ENCODE peak calls at places on chromosomes 6 and 20, in four cellular contexts. One of them, this sample, is unnamed.
A peak's percentile ranks its signal among the peaks of the same experiment; 100 is the strongest.

GRCh38 chr20:35837577-35838195 is 65.9 kb downstream of the PHF20 start:
- DNase-seq in stomach: no peak
- DNase-seq in HCT116: no peak
- DNase-seq in body of pancreas: no peak
- DNase-seq in this sample: no peak

GRCh38 chr6:4788953-4789584 is 12.9 kb downstream of the CDYL start:
- DNase-seq in body of pancreas: no peak
- DNase-seq in HCT116: no peak
- DNase-seq in stomach: no peak
- DNase-seq in this sample: no peak

GRCh38 chr6:36082318-36082717 is 48.0 kb upstream of the MAPK13 start:
- DNase-seq in stomach: no peak
- DNase-seq in body of pancreas: no peak
- DNase-seq in HCT116: no peak
- DNase-seq in this sample: no peak

GRCh38 chr20:63116412-63117106 is 99.4 kb downstream of the YTHDF1 start:
- DNase-seq in stomach: no peak
- DNase-seq in HCT116: no peak
- DNase-seq in body of pancreas: no peak
- DNase-seq in this sample: no peak

GRCh38 chr20:32495217-32495565 is 89.9 kb downstream of the NOL4L start:
- DNase-seq in stomach: no peak
- DNase-seq in body of pancreas: no peak
- DNase-seq in HCT116: no peak
- DNase-seq in this sample: no peak

GRCh38 chr20:62928246-62928939 is 2.1 kb upstream of the DIDO1 start:
- DNase-seq in body of pancreas: no peak
- DNase-seq in HCT116: no peak
- DNase-seq in stomach: no peak
- DNase-seq in this sample: no peak

GRCh38 chr20:31578448-31579138 is 26.5 kb upstream of the ID1 start:
- DNase-seq in stomach: no peak
- DNase-seq in HCT116: no peak
- DNase-seq in body of pancreas: no peak
- DNase-seq in this sample: no peak

GRCh38 chr6:43636312-43636667 is 650 bp downstream of the MAD2L1BP start:
- DNase-seq in stomach: no peak
- DNase-seq in HCT116: no peak
- DNase-seq in body of pancreas: no peak
- DNase-seq in this sample: no peak

GRCh38 chr6:136226027-136226673 is 24.0 kb downstream of the MTFR2 start:
- DNase-seq in stomach: peak; percentile 69
- DNase-seq in body of pancreas: peak; percentile 65
- DNase-seq in HCT116: peak; percentile 36
- DNase-seq in this sample: peak; percentile 61

GRCh38 chr6:113859349-113860164 is 2.4 kb downstream of the MARCKS start:
- DNase-seq in HCT116: no peak
- DNase-seq in body of pancreas: peak; percentile 37
- DNase-seq in stomach: peak; percentile 52
- DNase-seq in this sample: peak; percentile 57

GRCh38 chr6:13760948-13761347 is 49.3 kb upstream of the RANBP9 start:
- DNase-seq in body of pancreas: no peak
- DNase-seq in HCT116: no peak
- DNase-seq in stomach: no peak
- DNase-seq in this sample: no peak
- H3K27ac ChIP-seq in body of pancreas: no peak overlapping the region
- H3K27ac ChIP-seq in HCT116: no peak overlapping the region
- H3K27ac ChIP-seq in stomach: peak overlapping the region; percentile 41
- H3K27ac ChIP-seq in this sample: no peak overlapping the region

GRCh38 chr6:128138694-128139093 is 237.8 kb upstream of the THEMIS start:
- DNase-seq in body of pancreas: no peak
- DNase-seq in stomach: no peak
- DNase-seq in HCT116: no peak
- DNase-seq in this sample: no peak
- H3K27ac ChIP-seq in body of pancreas: no peak overlapping the region
- H3K27ac ChIP-seq in stomach: no peak overlapping the region
- H3K27ac ChIP-seq in HCT116: no peak overlapping the region
- H3K27ac ChIP-seq in this sample: no peak overlapping the region

GRCh38 chr6:3325210-3325609 is 66.5 kb downstream of the PSMG4 start:
- DNase-seq in stomach: no peak
- DNase-seq in body of pancreas: no peak
- DNase-seq in HCT116: no peak
- DNase-seq in this sample: peak; percentile 65

GRCh38 chr6:3326179-3326971 is 67.6 kb downstream of the PSMG4 start:
- DNase-seq in HCT116: no peak
- DNase-seq in stomach: peak; percentile 13
- DNase-seq in body of pancreas: no peak
- DNase-seq in this sample: no peak

GRCh38 chr6:3323696-3324261 is 65.0 kb downstream of the PSMG4 start:
- DNase-seq in body of pancreas: no peak
- DNase-seq in stomach: no peak
- DNase-seq in HCT116: no peak
- DNase-seq in this sample: no peak

GRCh38 chr6:3323148-3323547 is 64.4 kb downstream of the PSMG4 start:
- DNase-seq in body of pancreas: no peak
- DNase-seq in stomach: no peak
- DNase-seq in HCT116: no peak
- DNase-seq in this sample: peak; percentile 4

GRCh38 chr6:3324262-3324942 is 65.7 kb downstream of the PSMG4 start:
- DNase-seq in body of pancreas: no peak
- DNase-seq in HCT116: no peak
- DNase-seq in stomach: no peak
- DNase-seq in this sample: peak; percentile 59
- H3K27ac ChIP-seq in body of pancreas: peak overlapping the region; percentile 47
- H3K27ac ChIP-seq in HCT116: no peak overlapping the region
- H3K27ac ChIP-seq in stomach: peak overlapping the region; percentile 13
- H3K27ac ChIP-seq in this sample: no peak overlapping the region

DNA sequence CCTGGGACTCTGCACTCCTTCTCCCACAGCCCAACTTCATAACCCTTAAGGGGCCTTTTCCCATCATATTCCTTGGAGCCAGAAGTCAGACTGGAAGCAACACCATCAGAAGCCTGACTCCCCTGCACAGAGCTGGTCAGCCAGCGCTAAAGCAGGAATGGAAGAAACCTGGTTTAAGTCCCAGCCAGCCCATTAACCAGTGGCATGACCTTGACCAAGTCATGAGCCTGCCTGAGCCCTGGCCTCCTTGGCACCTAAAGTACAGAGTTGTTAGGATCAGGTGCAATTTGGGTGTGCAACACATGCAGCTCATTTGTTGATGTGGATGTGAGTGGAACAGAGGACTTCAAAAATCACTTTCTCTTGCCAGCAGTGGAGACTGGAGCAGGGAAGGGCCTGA is 20.8 kb downstream of the FOXP4 start:
- DNase-seq in stomach: no peak
- DNase-seq in body of pancreas: no peak
- DNase-seq in HCT116: no peak
- DNase-seq in this sample: no peak
- H3K27ac ChIP-seq in stomach: no peak overlapping the region
- H3K27ac ChIP-seq in body of pancreas: peak overlapping the region; percentile 69
- H3K27ac ChIP-seq in HCT116: no peak overlapping the region
- H3K27ac ChIP-seq in this sample: peak overlapping the region; percentile 34

GRCh38 chr6:52820198-52820597 is 16.6 kb upstream of the GSTA1 start:
- DNase-seq in HCT116: no peak
- DNase-seq in body of pancreas: no peak
- DNase-seq in stomach: no peak
- DNase-seq in this sample: no peak

GRCh38 chr6:52815167-52816092 is 11.8 kb upstream of the GSTA1 start:
- DNase-seq in body of pancreas: peak; percentile 71
- DNase-seq in stomach: peak; percentile 61
- DNase-seq in HCT116: peak; percentile 48
- DNase-seq in this sample: peak; percentile 71
- H3K27ac ChIP-seq in body of pancreas: no peak overlapping the region
- H3K27ac ChIP-seq in stomach: no peak overlapping the region
- H3K27ac ChIP-seq in HCT116: no peak overlapping the region
- H3K27ac ChIP-seq in this sample: no peak overlapping the region

This sample was measured in adrenal gland.